ENCODE peak calls at places on chromosomes 5 and 9, in seven cellular contexts. S is cardiac fibroblast, U is tibial artery, O is OCI-LY7, Y is cardiac muscle cell, Q is brain microvascular endothelial cell, H is SK-N-SH. A is an unnamed sample.

GRCh38 chr9:38423939-38424843 is at the start of gene IGFBPL1:
- DNase-seq in S (no peak), U (no peak), O (no peak), Y (peak), Q (no peak), H (peak), A (no peak)

GRCh38 chr9:130992059-130993032 is 16.6 kb upstream of the LAMC3 start:
- DNase-seq in S (no peak), U (no peak), O (no peak), Y (no peak), Q (no peak), H (no peak), A (no peak)

GRCh38 chr5:73945505-73945904 is 319.5 kb downstream of the ARHGEF28 start:
- DNase-seq in S (no peak), U (no peak), O (no peak), Y (no peak), Q (no peak), H (no peak), A (no peak)

GRCh38 chr5:57839025-57839424 is 356.4 kb upstream of the ACTBL2 start:
- DNase-seq in S (peak), U (no peak), O (no peak), Y (no peak), Q (no peak), H (no peak), A (no peak)

GRCh38 chr9:93859431-93860215 is 95.5 kb downstream of the BARX1 start:
- DNase-seq in S (no peak), U (no peak), O (no peak), Y (no peak), Q (no peak), H (peak), A (no peak)

GRCh38 chr5:171688696-171689495 is 96.7 kb upstream of the SMIM23 start:
- DNase-seq in S (no peak), U (peak), O (no peak), Y (peak), Q (no peak), H (peak), A (no peak)

GRCh38 chr9:72480931-72481330 is 40.5 kb upstream of the TMC1 start:
- DNase-seq in S (peak), U (no peak), O (no peak), Y (no peak), Q (no peak), H (no peak), A (no peak)

GRCh38 chr9:105205787-105206511 is 38.5 kb upstream of the SLC44A1 start:
- DNase-seq in S (peak), U (peak), O (no peak), Y (no peak), Q (peak), H (no peak), A (no peak)

GRCh38 chr9:130880599-130881220 is 15.9 kb downstream of the QRFP start:
- DNase-seq in S (no peak), U (no peak), O (no peak), Y (no peak), Q (no peak), H (no peak), A (no peak)

GRCh38 chr5:170554566-170555267 is 50.9 kb downstream of the KCNIP1 start:
- DNase-seq in S (no peak), U (peak), O (no peak), Y (no peak), Q (peak), H (peak), A (peak)

GRCh38 chr5:83104031-83104430 is 26.7 kb downstream of the XRCC4 start:
- DNase-seq in S (peak), U (no peak), O (no peak), Y (no peak), Q (peak), H (no peak), A (no peak)

GRCh38 chr5:143562935-143563334 is 159.4 kb upstream of the NR3C1 start:
- DNase-seq in S (peak), U (peak), O (no peak), Y (no peak), Q (peak), H (no peak), A (no peak)

GRCh38 chr9:95017062-95017461 is 290.6 kb downstream of the AOPEP start:
- DNase-seq in S (peak), U (no peak), O (no peak), Y (no peak), Q (no peak), H (no peak), A (no peak)

GRCh38 chr9:100099722-100100042 is 639 bp downstream of the INVS start:
- DNase-seq in S (no peak), U (peak), O (no peak), Y (peak), Q (no peak), H (peak), A (peak)

GRCh38 chr9:137793196-137793841 is 84.3 kb upstream of the CACNA1B start:
- DNase-seq in S (no peak), U (no peak), O (no peak), Y (no peak), Q (no peak), H (no peak), A (no peak)

GRCh38 chr9:113361304-113362018 is 12.1 kb downstream of the BSPRY start:
- DNase-seq in S (peak), U (no peak), O (no peak), Y (no peak), Q (peak), H (no peak), A (no peak)

GRCh38 chr9:89996717-89997116 is 391.9 kb downstream of the GADD45G start:
- DNase-seq in S (no peak), U (no peak), O (peak), Y (no peak), Q (no peak), H (no peak), A (no peak)

GRCh38 chr9:79572891-79573696 is 1.3 kb downstream of the TLE4 start:
- DNase-seq in S (no peak), U (peak), O (peak), Y (peak), Q (no peak), H (peak), A (peak)

GRCh38 chr5:134143964-134144941 is 29.8 kb downstream of the TCF7 start:
- DNase-seq in S (no peak), U (no peak), O (no peak), Y (no peak), Q (no peak), H (no peak), A (peak)

GRCh38 chr5:127680579-127680978 is 22.6 kb upstream of the CCDC192 start:
- DNase-seq in S (no peak), U (no peak), O (no peak), Y (no peak), Q (no peak), H (no peak), A (no peak)

GRCh38 chr9:113187935-113188595 is 33.0 kb downstream of the FKBP15 start:
- DNase-seq in S (peak), U (peak), O (no peak), Y (no peak), Q (peak), H (no peak), A (no peak)

GRCh38 chr5:146565764-146566163 is 49.8 kb upstream of the GPR151 start:
- DNase-seq in S (peak), U (no peak), O (peak), Y (peak), Q (peak), H (peak), A (no peak)

DNA sequence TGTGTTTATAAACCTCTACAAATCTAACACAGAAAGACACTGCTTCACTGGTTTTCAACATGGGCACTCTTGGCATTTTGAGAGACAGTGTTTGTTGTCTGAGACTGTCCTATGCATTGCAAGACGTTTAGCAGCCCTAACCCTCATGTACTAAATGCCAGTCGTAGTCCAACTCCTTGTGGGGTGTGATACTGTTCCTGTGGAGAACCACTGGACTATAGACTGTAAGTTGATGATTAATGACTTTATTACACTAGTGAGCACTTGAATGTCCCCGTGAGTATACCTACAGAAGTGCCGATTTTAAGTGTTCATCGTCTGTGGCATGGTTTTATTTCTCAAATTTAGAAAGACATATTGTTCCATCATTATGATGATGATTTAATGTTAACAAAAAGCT is 46.2 kb downstream of the RECK start:
- DNase-seq in S (no peak), U (no peak), O (no peak), Y (no peak), Q (no peak), H (no peak), A (no peak)
- TF ChIP-seq CTCF in S (no peak), U (no peak), O (no peak), Y (no peak), Q (no peak), H (no peak), A (no peak)

GRCh38 chr9:136313111-136314055 is 9.5 kb upstream of the CCDC187 start:
- DNase-seq in S (no peak), U (no peak), O (no peak), Y (no peak), Q (no peak), H (no peak), A (no peak)
- TF ChIP-seq CTCF in S (no peak), U (no peak), O (no peak), Y (no peak), Q (no peak), H (no peak), A (no peak)

GRCh38 chr5:76576468-76576867 is 46.7 kb downstream of the F2RL2 start:
- DNase-seq in S (no peak), U (no peak), O (no peak), Y (no peak), Q (no peak), H (no peak), A (no peak)

DNA sequence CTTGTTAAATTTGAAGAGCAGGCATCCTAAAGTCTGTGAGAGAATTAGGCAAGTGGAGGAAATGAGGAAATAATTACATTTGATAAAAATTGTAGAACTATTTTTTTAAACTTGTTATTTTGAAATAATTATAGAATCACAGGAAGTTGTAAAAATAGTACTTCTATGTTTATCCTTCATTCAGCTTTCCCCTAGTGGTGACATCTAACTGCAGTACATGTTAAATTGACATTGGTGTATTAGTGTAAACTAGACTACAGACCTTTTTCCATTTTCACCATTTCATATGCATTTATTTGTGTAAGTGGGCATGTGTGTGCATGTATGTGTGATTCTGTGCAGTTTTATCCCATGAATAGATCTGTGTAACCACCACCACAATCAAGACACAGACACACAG is 51.6 kb downstream of the F2RL2 start:
- DNase-seq in S (no peak), U (no peak), O (peak), Y (no peak), Q (no peak), H (no peak), A (no peak)
- TF ChIP-seq CTCF in S (no peak), U (no peak), O (peak), Y (peak), Q (no peak), H (peak), A (no peak)

GRCh38 chr5:50320131-50320749 is 120.8 kb downstream of the EMB start:
- DNase-seq in S (peak), U (no peak), O (peak), Y (no peak), Q (no peak), H (no peak), A (no peak)
- TF ChIP-seq CTCF in S (peak), U (no peak), O (peak), Y (no peak), Q (peak), H (peak), A (no peak)

GRCh38 chr5:168481330-168481788 is 4.9 kb upstream of the RARS1 start:
- DNase-seq in S (no peak), U (no peak), O (peak), Y (peak), Q (no peak), H (no peak), A (no peak)

GRCh38 chr5:168482361-168482760 is 3.9 kb upstream of the RARS1 start:
- DNase-seq in S (no peak), U (no peak), O (no peak), Y (no peak), Q (no peak), H (no peak), A (no peak)

GRCh38 chr5:168480601-168481000 is 5.7 kb upstream of the RARS1 start:
- DNase-seq in S (no peak), U (no peak), O (no peak), Y (no peak), Q (no peak), H (no peak), A (no peak)

GRCh38 chr5:168489059-168489458 is 2.8 kb downstream of the RARS1 start:
- DNase-seq in S (no peak), U (no peak), O (no peak), Y (no peak), Q (no peak), H (no peak), A (no peak)

DNA sequence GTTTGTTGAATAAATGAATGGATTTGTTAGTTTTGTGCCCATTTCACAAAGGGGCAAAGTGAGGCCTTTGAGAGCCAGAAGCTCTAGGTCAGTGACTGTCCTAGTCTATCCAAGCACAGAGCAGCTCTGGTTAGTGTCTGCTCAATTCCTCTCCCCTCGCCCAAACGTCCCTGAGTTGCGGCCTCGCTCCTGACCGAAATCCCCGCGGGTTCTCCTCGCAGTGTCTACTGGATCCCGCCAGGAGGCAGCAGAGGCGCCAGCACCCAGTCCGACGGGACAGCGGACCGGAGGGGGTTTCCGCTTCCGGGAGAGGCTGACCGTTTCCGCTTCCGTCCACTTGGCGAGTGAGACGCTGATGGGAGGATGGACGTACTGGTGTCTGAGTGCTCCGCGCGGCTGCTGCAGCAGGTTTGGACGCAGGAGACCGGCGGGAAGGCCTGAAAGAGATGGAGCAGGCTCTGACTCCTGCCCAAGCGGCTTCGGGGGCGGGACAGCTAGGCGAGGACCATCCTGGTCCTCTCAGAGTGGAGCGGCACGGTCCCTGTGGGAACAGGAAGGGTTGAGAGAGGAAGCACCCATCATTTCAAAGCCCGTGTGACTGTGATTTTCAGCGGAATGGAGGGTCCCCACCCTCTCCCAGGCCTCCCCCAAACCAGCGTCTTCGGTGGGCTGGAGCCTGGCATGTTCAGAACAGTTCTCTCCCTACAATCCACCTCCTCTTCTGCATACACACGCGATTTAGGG is at the start of gene RARS1:
- DNase-seq in S (peak), U (peak), O (peak), Y (peak), Q (peak), H (peak), A (peak)
- TF ChIP-seq CTCF in S (peak), U (peak), O (peak), Y (peak), Q (peak), H (peak), A (peak)

A was measured in mesothelial cell of epicardium.